ENCODE peak calls at places on chromosomes 5 and 9, in eight cellular contexts. W is foreskin fibroblast, C is C1 segment of cervical spinal cord, Z is Kasumi-1, T is fibroblast of lung, K is GM23338, H is OCI-LY7, M is mesendoderm. A is an unnamed sample.
A peak's percentile ranks its signal among the peaks of the same experiment; 100 is the strongest.

GRCh38 chr5:94674841-94675382 is 56.4 kb downstream of the SLF1 start:
- DNase-seq in W (no peak), C (no peak), Z (no peak), T (peak; percentile 14), K (no peak), H (no peak), M (no peak), A (no peak)

GRCh38 chr9:16625831-16626230 is 244.6 kb downstream of the BNC2 start:
- DNase-seq in W (no peak), C (no peak), Z (no peak), T (peak; percentile 78), K (peak; percentile 26), H (no peak), M (peak; percentile 69), A (no peak)

GRCh38 chr9:131734165-131734610 is 5.7 kb downstream of the RAPGEF1 start:
- DNase-seq in W (no peak), C (no peak), Z (peak; percentile 46), T (peak; percentile 30), K (no peak), H (peak; percentile 58), M (no peak), A (no peak)

GRCh38 chr5:149367249-149367971 is 9.6 kb downstream of the PCYOX1L start:
- DNase-seq in W (peak; percentile 48), C (no peak), Z (peak; percentile 74), T (peak; percentile 48), K (peak; percentile 96), H (peak; percentile 69), M (peak; percentile 94), A (peak; percentile 90)

GRCh38 chr5:91123291-91123690 is 259.8 kb downstream of the ARRDC3 start:
- DNase-seq in W (no peak), C (no peak), Z (no peak), T (no peak), K (no peak), H (no peak), M (peak; percentile 55), A (no peak)

GRCh38 chr9:31908158-31908890 is 476.1 kb upstream of the ACO1 start:
- DNase-seq in W (no peak), C (no peak), Z (no peak), T (no peak), K (no peak), H (no peak), M (no peak), A (no peak)

GRCh38 chr5:80109549-80110478 is 74.7 kb downstream of the THBS4 start:
- DNase-seq in W (no peak), C (peak; percentile 7), Z (no peak), T (no peak), K (peak; percentile 53), H (no peak), M (no peak), A (peak; percentile 72)

GRCh38 chr9:98045234-98046160 is 11.0 kb upstream of the NANS start:
- DNase-seq in W (no peak), C (no peak), Z (peak; percentile 98), T (no peak), K (no peak), H (peak; percentile 92), M (no peak), A (no peak)

GRCh38 chr9:116467740-116468351 is 219.3 kb upstream of the TRIM32 start:
- DNase-seq in W (no peak), C (no peak), Z (no peak), T (peak; percentile 50), K (no peak), H (no peak), M (peak; percentile 42), A (no peak)

GRCh38 chr9:99732715-99733114 is 89.0 kb upstream of the NR4A3 start:
- DNase-seq in W (peak; percentile 6), C (no peak), Z (peak; percentile 63), T (no peak), K (no peak), H (no peak), M (no peak), A (no peak)

GRCh38 chr9:112002131-112002846 is 105.7 kb downstream of the UGCG start:
- DNase-seq in W (no peak), C (no peak), Z (no peak), T (no peak), K (no peak), H (no peak), M (no peak), A (no peak)

GRCh38 chr5:65299841-65300240 is 181.9 kb downstream of the ADAMTS6 start:
- DNase-seq in W (peak; percentile 44), C (no peak), Z (no peak), T (peak; percentile 93), K (no peak), H (no peak), M (no peak), A (no peak)

GRCh38 chr5:38673671-38674071 is 117.2 kb upstream of the LIFR start:
- DNase-seq in W (no peak), C (no peak), Z (no peak), T (no peak), K (peak; percentile 61), H (peak; percentile 12), M (peak; percentile 75), A (no peak)

A was measured in left kidney.